ENCODE peak calls at places on chromosomes 4 and X, in six cellular contexts. O, N, W, C, D and U are unnamed samples.

GRCh38 chr4:1842993-1843448 is 12.9 kb downstream of the LETM1 start:
- DNase-seq in O (no peak), N (no peak), W (no peak), C (no peak), D (no peak), U (no peak)

GRCh38 chr4:6343950-6344408 is 74.3 kb downstream of the WFS1 start:
- DNase-seq in O (no peak), N (no peak), W (peak), C (peak), D (peak), U (peak)

GRCh38 chrX:151919610-151920009 is 6.9 kb downstream of the MAGEA4 start:
- DNase-seq in O (no peak), N (no peak), W (no peak), C (no peak), D (no peak), U (no peak)

GRCh38 chr4:119246177-119246576 is 33.7 kb downstream of the USP53 start:
- DNase-seq in O (no peak), N (no peak), W (no peak), C (no peak), D (no peak), U (no peak)

GRCh38 chr4:67366341-67366861 is 178.9 kb downstream of the CENPC start:
- DNase-seq in O (no peak), N (no peak), W (no peak), C (no peak), D (peak), U (no peak)

GRCh38 chr4:43353552-43353951 is 461.0 kb downstream of the GRXCR1 start:
- DNase-seq in O (no peak), N (no peak), W (no peak), C (no peak), D (no peak), U (no peak)

GRCh38 chr4:88008133-88008621 is 742 bp downstream of the PKD2 start:
- DNase-seq in O (peak), N (no peak), W (peak), C (no peak), D (peak), U (no peak)

GRCh38 chr4:158371158-158371557 is 150.5 kb upstream of the RXFP1 start:
- DNase-seq in O (no peak), N (no peak), W (no peak), C (no peak), D (no peak), U (peak)

GRCh38 chrX:117838581-117839331 is 277.9 kb downstream of the KLHL13 start:
- DNase-seq in O (no peak), N (no peak), W (no peak), C (no peak), D (no peak), U (no peak)

GRCh38 chr4:14196141-14196540 is 568.6 kb upstream of the BOD1L1 start:
- DNase-seq in O (no peak), N (no peak), W (no peak), C (no peak), D (no peak), U (no peak)

GRCh38 chr4:113718252-113718651 is 43.3 kb downstream of the CAMK2D start:
- DNase-seq in O (no peak), N (no peak), W (no peak), C (no peak), D (no peak), U (no peak)

GRCh38 chrX:99777912-99778311 is 632.2 kb downstream of the PCDH19 start:
- DNase-seq in O (no peak), N (no peak), W (no peak), C (no peak), D (no peak), U (no peak)

GRCh38 chr4:137474711-137475301 is 57.5 kb downstream of the PCDH18 start:
- DNase-seq in O (peak), N (no peak), W (no peak), C (no peak), D (no peak), U (no peak)

GRCh38 chrX:118974908-118975671 is 672 bp downstream of the LONRF3 start:
- DNase-seq in O (peak), N (no peak), W (peak), C (no peak), D (peak), U (no peak)
- TF ChIP-seq SIN3A in O (no peak), N (no peak), W (no peak), C (no peak), D (no peak), U (peak)

DNA sequence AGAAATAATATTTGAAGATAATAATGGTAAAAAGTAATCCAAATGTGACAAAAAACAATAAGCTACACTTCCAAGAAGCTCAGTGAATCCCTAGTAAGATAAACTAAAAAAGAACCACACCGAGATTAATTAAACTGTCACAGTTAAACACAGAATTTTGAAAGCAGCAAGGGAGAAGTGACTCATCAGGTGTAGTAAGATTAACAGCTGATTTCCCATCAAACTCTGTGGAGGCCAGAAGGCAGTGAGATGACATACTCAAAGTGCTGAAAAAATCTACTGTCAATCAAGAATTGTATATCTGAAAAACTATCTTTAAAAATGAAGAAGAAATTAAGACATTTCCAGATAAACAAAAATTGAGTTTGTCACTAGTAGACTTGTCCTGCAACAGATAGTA is 35.3 kb downstream of the STK32B start:
- DNase-seq in O (no peak), N (no peak), W (no peak), C (no peak), D (no peak), U (no peak)
- TF ChIP-seq REST in O (no peak), N (no peak), W (no peak), C (no peak), D (no peak), U (no peak)

GRCh38 chr4:166274775-166275174 is 401.7 kb downstream of the TLL1 start:
- DNase-seq in O (no peak), N (no peak), W (no peak), C (no peak), D (no peak), U (no peak)

GRCh38 chr4:166277406-166277805 is 404.4 kb downstream of the TLL1 start:
- DNase-seq in O (no peak), N (no peak), W (no peak), C (no peak), D (no peak), U (no peak)

GRCh38 chr4:166279261-166279660 is 406.2 kb downstream of the TLL1 start:
- DNase-seq in O (no peak), N (no peak), W (no peak), C (no peak), D (no peak), U (no peak)

GRCh38 chr4:166280642-166281041 is 407.6 kb downstream of the TLL1 start:
- DNase-seq in O (no peak), N (no peak), W (no peak), C (no peak), D (no peak), U (no peak)

GRCh38 chr4:166277851-166278250 is 404.8 kb downstream of the TLL1 start:
- DNase-seq in O (no peak), N (no peak), W (no peak), C (no peak), D (no peak), U (no peak)
- H3K4me3 ChIP-seq in O (no peak), N (no peak), W (no peak), C (no peak), D (no peak), U (no peak)

DNA sequence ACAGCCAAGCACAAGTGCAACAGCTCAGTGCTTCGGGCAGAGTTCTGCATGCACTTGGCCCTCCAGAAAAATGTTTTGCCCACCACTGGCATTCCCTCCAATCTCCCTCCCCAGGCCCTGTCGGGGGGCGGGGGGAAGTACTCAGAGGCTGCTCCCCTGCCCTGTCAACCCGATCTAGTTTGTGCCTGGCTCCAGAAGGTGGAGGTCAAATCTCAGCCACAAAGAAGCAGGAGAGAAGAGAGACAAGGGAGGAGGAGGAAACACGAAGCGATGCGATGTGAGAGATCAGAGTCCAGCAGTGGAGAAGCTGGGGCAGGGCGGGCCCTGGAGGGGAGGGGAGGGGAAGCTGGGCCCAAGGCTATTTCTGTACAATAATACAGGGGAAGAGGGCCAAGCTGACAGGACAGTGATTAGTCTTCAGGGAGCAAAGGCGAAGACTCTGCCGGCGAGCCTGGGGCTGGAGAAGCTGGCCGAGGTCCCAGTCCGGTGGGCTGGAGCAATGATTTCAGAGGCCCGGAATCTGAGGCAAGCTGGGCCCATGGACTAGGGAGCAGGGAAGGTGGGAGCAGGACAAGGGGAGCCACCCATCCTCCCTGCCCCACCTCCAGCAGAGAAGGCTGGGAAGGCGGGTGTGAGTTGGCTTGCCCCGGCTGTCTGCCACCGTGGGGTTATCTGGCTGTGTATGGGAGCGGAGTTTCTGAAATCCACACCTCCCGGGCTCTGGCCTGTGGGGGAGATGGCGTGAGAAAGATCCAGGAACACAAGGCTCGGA is 167.1 kb downstream of the EFNB1 start:
- DNase-seq in O (no peak), N (no peak), W (peak), C (no peak), D (no peak), U (no peak)
- TF ChIP-seq SIN3A in O (no peak), N (no peak), W (no peak), C (no peak), D (no peak), U (no peak)

DNA sequence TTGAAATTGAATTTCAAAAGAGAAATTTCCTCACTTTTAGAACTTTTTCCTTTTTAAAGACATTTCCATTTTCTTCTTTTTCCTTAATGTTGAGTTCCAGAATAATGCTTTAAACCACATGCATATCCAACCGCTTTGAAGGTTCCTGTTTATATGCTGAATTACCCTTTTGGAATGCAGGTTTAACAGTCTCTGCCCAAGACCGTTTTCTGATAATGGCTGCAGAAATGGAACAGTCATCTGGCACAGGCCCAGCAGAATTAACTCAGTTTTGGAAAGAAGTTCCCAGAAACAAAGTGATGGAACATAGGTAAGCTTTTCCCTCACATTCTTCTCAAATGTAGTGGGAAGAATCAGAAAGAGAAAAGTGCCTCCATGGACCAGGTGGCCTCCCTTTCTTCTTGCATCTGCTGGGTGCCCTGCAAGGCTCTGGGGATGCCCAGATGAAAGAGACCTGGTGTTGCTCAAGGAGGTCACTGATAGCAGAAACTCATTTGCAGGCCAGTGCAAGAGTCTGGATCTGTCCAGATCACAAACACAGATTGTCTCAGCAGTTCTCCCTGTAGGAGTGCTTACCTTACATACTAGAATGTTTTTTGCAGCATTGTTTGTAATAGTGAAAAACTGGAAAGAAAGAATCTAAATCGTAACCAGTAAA is 42.9 kb downstream of the MOSPD2 start:
- DNase-seq in O (no peak), N (no peak), W (no peak), C (no peak), D (no peak), U (no peak)
- TF ChIP-seq REST in O (no peak), N (no peak), W (no peak), C (no peak), D (no peak), U (no peak)

GRCh38 chr4:128553665-128554515 is 255.6 kb upstream of the JADE1 start:
- DNase-seq in O (peak), N (no peak), W (no peak), C (no peak), D (no peak), U (no peak)
- H3K4me3 ChIP-seq in O (peak), N (peak), W (peak), C (peak), D (peak), U (peak)

GRCh38 chr4:73596001-73596400 is 24.2 kb downstream of the RASSF6 start:
- DNase-seq in O (no peak), N (no peak), W (no peak), C (no peak), D (no peak), U (no peak)

GRCh38 chr4:73597594-73597993 is 22.6 kb downstream of the RASSF6 start:
- DNase-seq in O (no peak), N (no peak), W (no peak), C (no peak), D (no peak), U (no peak)

GRCh38 chr4:73589261-73589847 is 30.9 kb downstream of the RASSF6 start:
- DNase-seq in O (no peak), N (peak), W (no peak), C (no peak), D (no peak), U (no peak)

GRCh38 chr4:73589887-73590801 is 30.1 kb downstream of the RASSF6 start:
- DNase-seq in O (no peak), N (peak), W (no peak), C (no peak), D (no peak), U (no peak)

DNA sequence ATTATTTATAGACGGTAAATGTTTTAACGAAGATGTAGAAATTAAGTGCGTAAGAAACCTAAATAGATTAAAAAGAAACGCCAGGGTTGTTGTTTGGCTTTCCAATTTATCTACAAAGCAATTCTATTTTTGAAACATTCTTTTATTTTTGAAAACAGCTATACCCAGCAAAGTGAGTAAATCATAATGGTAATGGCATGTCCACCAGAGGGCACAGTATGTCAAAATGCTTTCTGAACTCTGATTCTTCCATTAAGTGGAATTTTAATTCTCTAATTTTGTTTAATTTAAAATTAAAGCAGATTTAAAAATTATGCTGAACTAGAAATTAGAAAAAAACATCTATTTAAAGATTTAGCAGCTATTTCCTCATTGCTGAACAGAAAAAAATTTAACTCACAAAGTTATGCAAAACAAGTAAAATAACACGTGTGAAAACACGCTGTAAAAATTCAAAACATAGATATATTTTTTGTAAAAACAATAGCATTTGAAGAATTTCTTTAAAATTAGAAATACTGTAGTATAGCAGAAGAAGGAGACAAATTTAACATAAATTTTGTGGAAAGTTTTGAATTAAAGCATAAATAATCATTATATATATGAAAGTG is 26.5 kb downstream of the RASSF6 start:
- DNase-seq in O (no peak), N (no peak), W (peak), C (peak), D (no peak), U (no peak)
- TF ChIP-seq SIN3A in O (no peak), N (no peak), W (no peak), C (no peak), D (no peak), U (no peak)

GRCh38 chr4:149531861-149532260 is 283.8 kb downstream of the IQCM start:
- DNase-seq in O (no peak), N (no peak), W (no peak), C (no peak), D (no peak), U (no peak)
- TF ChIP-seq REST in O (no peak), N (no peak), W (no peak), C (no peak), D (no peak), U (no peak)